ENCODE peak calls at places on chromosomes 4 and X, in six cellular contexts. D, M, N, S, H and V are unnamed samples.

GRCh38 chrX:129520151-129520550 is 3.1 kb downstream of the SMARCA1 start:
- DNase-seq in D (no peak), M (no peak), N (no peak), S (no peak), H (no peak), V (no peak)

GRCh38 chr4:174255790-174256189 is 27.7 kb downstream of the FBXO8 start:
- DNase-seq in D (no peak), M (no peak), N (no peak), S (no peak), H (peak), V (no peak)

GRCh38 chrX:13069771-13070410 is 25.5 kb upstream of the FAM9C start:
- DNase-seq in D (peak), M (no peak), N (no peak), S (no peak), H (peak), V (no peak)

GRCh38 chr4:155376387-155377268 is at the start of gene MAP9:
- DNase-seq in D (no peak), M (peak), N (peak), S (peak), H (peak), V (peak)

GRCh38 chr4:117900832-117901231 is 133.5 kb upstream of the NDST3 start:
- DNase-seq in D (no peak), M (no peak), N (no peak), S (no peak), H (no peak), V (no peak)

GRCh38 chr4:80307183-80307735 is 28.3 kb upstream of the CFAP299 start:
- DNase-seq in D (no peak), M (no peak), N (no peak), S (peak), H (peak), V (no peak)

GRCh38 chr4:150280081-150280950 is 202.1 kb downstream of the DCLK2 start:
- DNase-seq in D (peak), M (no peak), N (no peak), S (peak), H (peak), V (no peak)

GRCh38 chrX:53678667-53679066 is 7.9 kb downstream of the HUWE1 start:
- DNase-seq in D (peak), M (no peak), N (no peak), S (no peak), H (no peak), V (no peak)

GRCh38 chr4:162056947-162057346 is 106.9 kb downstream of the FSTL5 start:
- DNase-seq in D (no peak), M (no peak), N (no peak), S (no peak), H (no peak), V (no peak)

GRCh38 chrX:68695206-68695845 is 47.9 kb downstream of the STARD8 start:
- DNase-seq in D (peak), M (no peak), N (no peak), S (no peak), H (no peak), V (no peak)

GRCh38 chrX:123860506-123860840 is 620 bp downstream of the XIAP start:
- DNase-seq in D (peak), M (no peak), N (peak), S (no peak), H (no peak), V (no peak)

GRCh38 chr4:87525636-87526035 is 3.5 kb downstream of the SPARCL1 start:
- DNase-seq in D (no peak), M (no peak), N (no peak), S (no peak), H (peak), V (no peak)

GRCh38 chr4:36269116-36269515 is 12.3 kb upstream of the DTHD1 start:
- DNase-seq in D (no peak), M (no peak), N (no peak), S (no peak), H (peak), V (no peak)

GRCh38 chrX:149825424-149825823 is 43.7 kb downstream of the MAGEA9 start:
- DNase-seq in D (peak), M (no peak), N (no peak), S (no peak), H (peak), V (no peak)

GRCh38 chrX:13690836-13691235 is 1.9 kb downstream of the RAB9A start:
- DNase-seq in D (no peak), M (no peak), N (no peak), S (no peak), H (no peak), V (no peak)

GRCh38 chr4:30600246-30600645 is 119.9 kb upstream of the PCDH7 start:
- DNase-seq in D (peak), M (no peak), N (no peak), S (no peak), H (peak), V (no peak)

GRCh38 chr4:77653162-77653758 is 47.6 kb downstream of the CXCL13 start:
- DNase-seq in D (no peak), M (no peak), N (no peak), S (no peak), H (no peak), V (no peak)

GRCh38 chr4:80266267-80266901 is at the start of gene FGF5:
- DNase-seq in D (peak), M (no peak), N (peak), S (peak), H (peak), V (peak)

GRCh38 chr4:108314900-108315589 is 146.3 kb upstream of the LEF1 start:
- DNase-seq in D (no peak), M (no peak), N (no peak), S (no peak), H (no peak), V (no peak)

GRCh38 chr4:159016527-159017137 is 86.2 kb upstream of the RAPGEF2 start:
- DNase-seq in D (no peak), M (no peak), N (peak), S (no peak), H (peak), V (peak)

GRCh38 chr4:2451821-2452785 is 16.8 kb upstream of the RNF4 start:
- DNase-seq in D (no peak), M (no peak), N (no peak), S (no peak), H (no peak), V (no peak)

GRCh38 chr4:73662709-73663546 is 42.7 kb upstream of the RASSF6 start:
- DNase-seq in D (peak), M (no peak), N (peak), S (peak), H (peak), V (peak)

GRCh38 chr4:156686120-156686519 is 285.5 kb downstream of the PDGFC start:
- DNase-seq in D (no peak), M (no peak), N (no peak), S (peak), H (peak), V (no peak)

GRCh38 chrX:2325076-2325784 is 175.5 kb downstream of the DHRSX start:
- DNase-seq in D (no peak), M (no peak), N (no peak), S (peak), H (peak), V (no peak)

GRCh38 chr4:114417214-114417613 is 181.4 kb upstream of the UGT8 start:
- DNase-seq in D (peak), M (no peak), N (no peak), S (no peak), H (no peak), V (no peak)

GRCh38 chr4:128521156-128521555 is 233.5 kb upstream of the PGRMC2 start:
- DNase-seq in D (no peak), M (no peak), N (no peak), S (no peak), H (peak), V (no peak)

GRCh38 chr4:10640535-10641159 is 43.9 kb downstream of the CLNK start:
- DNase-seq in D (no peak), M (no peak), N (no peak), S (no peak), H (no peak), V (no peak)

GRCh38 chrX:63330681-63331080 is 20.5 kb downstream of the SPIN4 start:
- DNase-seq in D (peak), M (no peak), N (no peak), S (no peak), H (no peak), V (no peak)

GRCh38 chr4:184259081-184259480 is 41.4 kb upstream of the ENPP6 start:
- DNase-seq in D (no peak), M (no peak), N (no peak), S (no peak), H (no peak), V (no peak)

GRCh38 chrX:100750901-100751300 is 19.0 kb upstream of the SYTL4 start:
- DNase-seq in D (no peak), M (no peak), N (no peak), S (no peak), H (no peak), V (no peak)

GRCh38 chrX:129697204-129697829 is 41.5 kb upstream of the XPNPEP2 start:
- DNase-seq in D (no peak), M (no peak), N (no peak), S (no peak), H (no peak), V (no peak)

GRCh38 chr4:1277667-1278335 is 11.9 kb upstream of the MAEA start:
- DNase-seq in D (peak), M (no peak), N (no peak), S (no peak), H (peak), V (no peak)

GRCh38 chr4:150572704-150573504 is 9.0 kb upstream of the MAB21L2 start:
- DNase-seq in D (no peak), M (no peak), N (no peak), S (no peak), H (no peak), V (no peak)